ENCODE peak calls at places on chromosomes 16 and 17, in nine cellular contexts. One of them, this sample, is unnamed. For H3K4me1, the result is how much of the 10 kb centered on the place peaks cover.

GRCh38 chr16:72241930-72242329 is 70.0 kb upstream of the PMFBP1 start:
- DNase-seq in IMR-90: peak
- DNase-seq in tibial nerve: no peak
- DNase-seq in esophagus squamous epithelium: no peak
- DNase-seq in pancreas: no peak
- DNase-seq in kidney: no peak
- DNase-seq in upper lobe of left lung: no peak
- DNase-seq in fibroblast of lung: peak
- DNase-seq in CD8-positive, alpha-beta memory T cell: no peak
- DNase-seq in this sample: peak

GRCh38 chr16:3057181-3058166 is 8.0 kb upstream of the IL32 start:
- DNase-seq in IMR-90: no peak
- DNase-seq in tibial nerve: no peak
- DNase-seq in esophagus squamous epithelium: no peak
- DNase-seq in pancreas: no peak
- DNase-seq in kidney: peak
- DNase-seq in upper lobe of left lung: no peak
- DNase-seq in fibroblast of lung: no peak
- DNase-seq in CD8-positive, alpha-beta memory T cell: no peak
- DNase-seq in this sample: no peak

GRCh38 chr17:21283482-21284318 is 811 bp upstream of the MAP2K3 start:
- DNase-seq in IMR-90: peak
- DNase-seq in tibial nerve: no peak
- DNase-seq in esophagus squamous epithelium: no peak
- DNase-seq in pancreas: peak
- DNase-seq in kidney: peak
- DNase-seq in upper lobe of left lung: peak
- DNase-seq in fibroblast of lung: peak
- DNase-seq in CD8-positive, alpha-beta memory T cell: no peak
- DNase-seq in this sample: no peak

GRCh38 chr17:42463976-42464400 is 5.3 kb downstream of the ATP6V0A1 start:
- DNase-seq in IMR-90: no peak
- DNase-seq in tibial nerve: no peak
- DNase-seq in esophagus squamous epithelium: no peak
- DNase-seq in pancreas: no peak
- DNase-seq in kidney: no peak
- DNase-seq in upper lobe of left lung: no peak
- DNase-seq in fibroblast of lung: no peak
- DNase-seq in CD8-positive, alpha-beta memory T cell: no peak
- DNase-seq in this sample: no peak

GRCh38 chr17:40607641-40608040 is 40.0 kb downstream of the SMARCE1 start:
- DNase-seq in IMR-90: no peak
- DNase-seq in tibial nerve: no peak
- DNase-seq in esophagus squamous epithelium: no peak
- DNase-seq in pancreas: no peak
- DNase-seq in kidney: no peak
- DNase-seq in upper lobe of left lung: no peak
- DNase-seq in fibroblast of lung: no peak
- DNase-seq in CD8-positive, alpha-beta memory T cell: peak
- DNase-seq in this sample: no peak

GRCh38 chr17:72421128-72422092 is 300.6 kb downstream of the SOX9 start:
- DNase-seq in IMR-90: peak
- DNase-seq in tibial nerve: no peak
- DNase-seq in esophagus squamous epithelium: no peak
- DNase-seq in pancreas: peak
- DNase-seq in kidney: peak
- DNase-seq in upper lobe of left lung: peak
- DNase-seq in fibroblast of lung: peak
- DNase-seq in CD8-positive, alpha-beta memory T cell: no peak
- DNase-seq in this sample: peak

GRCh38 chr16:78742501-78743283 is 643.2 kb downstream of the WWOX start:
- DNase-seq in IMR-90: peak
- DNase-seq in tibial nerve: peak
- DNase-seq in esophagus squamous epithelium: no peak
- DNase-seq in pancreas: no peak
- DNase-seq in kidney: no peak
- DNase-seq in upper lobe of left lung: peak
- DNase-seq in fibroblast of lung: peak
- DNase-seq in CD8-positive, alpha-beta memory T cell: peak
- DNase-seq in this sample: no peak

GRCh38 chr17:15395091-15395490 is 53.7 kb upstream of the TEKT3 start:
- DNase-seq in IMR-90: no peak
- DNase-seq in tibial nerve: no peak
- DNase-seq in esophagus squamous epithelium: no peak
- DNase-seq in pancreas: no peak
- DNase-seq in kidney: no peak
- DNase-seq in upper lobe of left lung: no peak
- DNase-seq in fibroblast of lung: no peak
- DNase-seq in CD8-positive, alpha-beta memory T cell: no peak
- DNase-seq in this sample: no peak

GRCh38 chr16:53881371-53881770 is 177.4 kb downstream of the FTO start:
- DNase-seq in IMR-90: peak
- DNase-seq in tibial nerve: no peak
- DNase-seq in esophagus squamous epithelium: no peak
- DNase-seq in pancreas: no peak
- DNase-seq in kidney: no peak
- DNase-seq in upper lobe of left lung: no peak
- DNase-seq in fibroblast of lung: peak
- DNase-seq in CD8-positive, alpha-beta memory T cell: no peak
- DNase-seq in this sample: no peak

GRCh38 chr17:33725675-33726271 is 432.7 kb upstream of the ASIC2 start:
- DNase-seq in IMR-90: peak
- DNase-seq in tibial nerve: no peak
- DNase-seq in esophagus squamous epithelium: no peak
- DNase-seq in pancreas: peak
- DNase-seq in kidney: no peak
- DNase-seq in upper lobe of left lung: peak
- DNase-seq in fibroblast of lung: peak
- DNase-seq in CD8-positive, alpha-beta memory T cell: no peak
- DNase-seq in this sample: peak

GRCh38 chr16:77499373-77500285 is 64.8 kb upstream of the ADAMTS18 start:
- DNase-seq in IMR-90: no peak
- DNase-seq in tibial nerve: peak
- DNase-seq in esophagus squamous epithelium: no peak
- DNase-seq in pancreas: no peak
- DNase-seq in kidney: no peak
- DNase-seq in upper lobe of left lung: no peak
- DNase-seq in fibroblast of lung: peak
- DNase-seq in CD8-positive, alpha-beta memory T cell: no peak
- DNase-seq in this sample: no peak

GRCh38 chr17:80466188-80466705 is 10.2 kb downstream of the NPTX1 start:
- DNase-seq in IMR-90: no peak
- DNase-seq in tibial nerve: no peak
- DNase-seq in esophagus squamous epithelium: no peak
- DNase-seq in pancreas: no peak
- DNase-seq in kidney: no peak
- DNase-seq in upper lobe of left lung: no peak
- DNase-seq in fibroblast of lung: no peak
- DNase-seq in CD8-positive, alpha-beta memory T cell: no peak
- DNase-seq in this sample: no peak

GRCh38 chr17:38379448-38379847 is 27.8 kb downstream of the SOCS7 start:
- DNase-seq in IMR-90: no peak
- DNase-seq in tibial nerve: no peak
- DNase-seq in esophagus squamous epithelium: no peak
- DNase-seq in pancreas: no peak
- DNase-seq in kidney: no peak
- DNase-seq in upper lobe of left lung: no peak
- DNase-seq in fibroblast of lung: no peak
- DNase-seq in CD8-positive, alpha-beta memory T cell: no peak
- DNase-seq in this sample: no peak

GRCh38 chr17:46818929-46819859 is 702 bp upstream of the WNT3 start:
- DNase-seq in IMR-90: no peak
- DNase-seq in tibial nerve: no peak
- DNase-seq in esophagus squamous epithelium: no peak
- DNase-seq in pancreas: no peak
- DNase-seq in kidney: no peak
- DNase-seq in upper lobe of left lung: no peak
- DNase-seq in fibroblast of lung: no peak
- DNase-seq in CD8-positive, alpha-beta memory T cell: no peak
- DNase-seq in this sample: no peak

GRCh38 chr17:18314059-18314730 is 599 bp downstream of the TOP3A start:
- DNase-seq in IMR-90: peak
- DNase-seq in tibial nerve: no peak
- DNase-seq in esophagus squamous epithelium: no peak
- DNase-seq in pancreas: no peak
- DNase-seq in kidney: peak
- DNase-seq in upper lobe of left lung: no peak
- DNase-seq in fibroblast of lung: peak
- DNase-seq in CD8-positive, alpha-beta memory T cell: no peak
- DNase-seq in this sample: no peak

GRCh38 chr17:973053-973452 is 6.5 kb downstream of the NXN start:
- DNase-seq in IMR-90: no peak
- DNase-seq in tibial nerve: no peak
- DNase-seq in esophagus squamous epithelium: no peak
- DNase-seq in pancreas: no peak
- DNase-seq in kidney: peak
- DNase-seq in upper lobe of left lung: no peak
- DNase-seq in fibroblast of lung: peak
- DNase-seq in CD8-positive, alpha-beta memory T cell: no peak
- DNase-seq in this sample: no peak

GRCh38 chr17:968812-969766 is 10.5 kb downstream of the NXN start:
- DNase-seq in IMR-90: no peak
- DNase-seq in tibial nerve: no peak
- DNase-seq in esophagus squamous epithelium: no peak
- DNase-seq in pancreas: no peak
- DNase-seq in kidney: peak
- DNase-seq in upper lobe of left lung: no peak
- DNase-seq in fibroblast of lung: peak
- DNase-seq in CD8-positive, alpha-beta memory T cell: no peak
- DNase-seq in this sample: no peak

GRCh38 chr17:970388-970768 is 9.2 kb downstream of the NXN start:
- DNase-seq in IMR-90: no peak
- DNase-seq in tibial nerve: no peak
- DNase-seq in esophagus squamous epithelium: no peak
- DNase-seq in pancreas: no peak
- DNase-seq in kidney: no peak
- DNase-seq in upper lobe of left lung: no peak
- DNase-seq in fibroblast of lung: no peak
- DNase-seq in CD8-positive, alpha-beta memory T cell: no peak
- DNase-seq in this sample: no peak

GRCh38 chr17:967122-967521 is 12.5 kb downstream of the NXN start:
- DNase-seq in IMR-90: no peak
- DNase-seq in tibial nerve: no peak
- DNase-seq in esophagus squamous epithelium: no peak
- DNase-seq in pancreas: no peak
- DNase-seq in kidney: peak
- DNase-seq in upper lobe of left lung: no peak
- DNase-seq in fibroblast of lung: no peak
- DNase-seq in CD8-positive, alpha-beta memory T cell: no peak
- DNase-seq in this sample: no peak

DNA sequence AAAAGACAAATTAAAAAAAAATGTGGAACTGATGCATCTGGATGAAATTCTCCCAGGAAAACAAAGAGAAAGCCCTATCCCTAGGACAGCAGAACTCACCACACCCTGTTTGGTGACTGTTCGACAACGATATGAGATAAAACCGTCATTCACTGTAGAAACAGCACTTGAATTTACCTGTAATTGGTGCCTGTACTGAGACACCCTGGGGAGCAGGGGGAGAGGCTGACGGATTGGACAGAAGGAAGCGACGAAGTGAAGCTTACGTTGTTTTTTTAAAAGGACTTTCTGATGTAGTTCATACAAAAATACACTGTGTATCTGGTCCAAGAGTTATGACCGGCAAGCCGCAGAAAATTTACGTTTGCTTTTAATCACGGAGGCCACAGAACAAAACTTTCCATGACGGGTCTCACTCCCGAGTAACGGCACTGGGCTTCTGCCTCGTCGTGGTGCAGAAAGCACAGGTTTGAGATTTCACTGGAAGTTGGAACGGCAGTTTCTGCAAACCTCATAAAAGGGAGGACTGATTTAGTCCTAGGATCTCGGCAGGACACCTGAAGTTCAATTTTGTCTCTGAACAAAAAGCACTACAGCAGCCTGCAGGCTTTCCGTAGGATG is 9.7 kb downstream of the NXN start:
- DNase-seq in IMR-90: no peak
- DNase-seq in tibial nerve: no peak
- DNase-seq in esophagus squamous epithelium: no peak
- DNase-seq in pancreas: no peak
- DNase-seq in kidney: peak
- DNase-seq in upper lobe of left lung: no peak
- DNase-seq in fibroblast of lung: no peak
- DNase-seq in CD8-positive, alpha-beta memory T cell: no peak
- DNase-seq in this sample: no peak
- H3K4me1 ChIP-seq in IMR-90: under half
- H3K4me1 ChIP-seq in tibial nerve: under half
- H3K4me1 ChIP-seq in esophagus squamous epithelium: under half
- H3K4me1 ChIP-seq in pancreas: under half
- H3K4me1 ChIP-seq in kidney: under half
- H3K4me1 ChIP-seq in upper lobe of left lung: under half
- H3K4me1 ChIP-seq in fibroblast of lung: under half
- H3K4me1 ChIP-seq in CD8-positive, alpha-beta memory T cell: under half
- H3K4me1 ChIP-seq in this sample: under half

GRCh38 chr17:57284984-57285646 is 28.8 kb downstream of the MSI2 start:
- DNase-seq in IMR-90: no peak
- DNase-seq in tibial nerve: no peak
- DNase-seq in esophagus squamous epithelium: no peak
- DNase-seq in pancreas: no peak
- DNase-seq in kidney: no peak
- DNase-seq in upper lobe of left lung: no peak
- DNase-seq in fibroblast of lung: peak
- DNase-seq in CD8-positive, alpha-beta memory T cell: no peak
- DNase-seq in this sample: no peak
- H3K4me1 ChIP-seq in IMR-90: under half
- H3K4me1 ChIP-seq in tibial nerve: under half
- H3K4me1 ChIP-seq in esophagus squamous epithelium: under half
- H3K4me1 ChIP-seq in pancreas: under half
- H3K4me1 ChIP-seq in kidney: under half
- H3K4me1 ChIP-seq in upper lobe of left lung: under half
- H3K4me1 ChIP-seq in fibroblast of lung: under half
- H3K4me1 ChIP-seq in CD8-positive, alpha-beta memory T cell: half or more
- H3K4me1 ChIP-seq in this sample: under half

DNA sequence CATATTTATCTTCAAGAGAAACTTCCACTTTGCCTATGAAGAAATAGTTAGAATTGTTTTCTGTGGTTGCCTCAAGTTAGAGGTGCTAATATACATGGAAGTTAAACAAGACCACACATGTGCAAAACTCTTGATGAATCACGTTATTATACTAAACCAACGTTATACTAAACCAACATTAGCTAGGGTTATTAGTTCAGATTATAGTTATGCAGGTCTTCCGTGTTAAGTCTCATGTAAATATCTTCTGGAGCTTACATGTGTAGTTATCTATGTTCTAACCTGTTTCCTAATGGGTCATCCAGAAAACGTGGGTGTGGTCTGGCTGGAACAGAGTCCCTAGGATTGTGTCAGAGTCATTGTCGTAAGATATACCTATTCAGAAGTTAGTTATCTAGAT is 111.3 kb downstream of the RBFOX1 start:
- DNase-seq in IMR-90: no peak
- DNase-seq in tibial nerve: no peak
- DNase-seq in esophagus squamous epithelium: no peak
- DNase-seq in pancreas: no peak
- DNase-seq in kidney: no peak
- DNase-seq in upper lobe of left lung: no peak
- DNase-seq in fibroblast of lung: no peak
- DNase-seq in CD8-positive, alpha-beta memory T cell: no peak
- DNase-seq in this sample: no peak
- H3K4me1 ChIP-seq in IMR-90: under half
- H3K4me1 ChIP-seq in tibial nerve: under half
- H3K4me1 ChIP-seq in esophagus squamous epithelium: under half
- H3K4me1 ChIP-seq in pancreas: under half
- H3K4me1 ChIP-seq in kidney: under half
- H3K4me1 ChIP-seq in upper lobe of left lung: under half
- H3K4me1 ChIP-seq in fibroblast of lung: under half
- H3K4me1 ChIP-seq in CD8-positive, alpha-beta memory T cell: under half
- H3K4me1 ChIP-seq in this sample: under half

GRCh38 chr16:89322381-89323119 is 105.0 kb downstream of the ZNF778 start:
- DNase-seq in IMR-90: peak
- DNase-seq in tibial nerve: no peak
- DNase-seq in esophagus squamous epithelium: no peak
- DNase-seq in pancreas: no peak
- DNase-seq in kidney: peak
- DNase-seq in upper lobe of left lung: peak
- DNase-seq in fibroblast of lung: peak
- DNase-seq in CD8-positive, alpha-beta memory T cell: no peak
- DNase-seq in this sample: peak
- H3K4me1 ChIP-seq in IMR-90: half or more
- H3K4me1 ChIP-seq in tibial nerve: half or more
- H3K4me1 ChIP-seq in esophagus squamous epithelium: half or more
- H3K4me1 ChIP-seq in pancreas: under half
- H3K4me1 ChIP-seq in kidney: under half
- H3K4me1 ChIP-seq in upper lobe of left lung: half or more
- H3K4me1 ChIP-seq in fibroblast of lung: half or more
- H3K4me1 ChIP-seq in CD8-positive, alpha-beta memory T cell: half or more
- H3K4me1 ChIP-seq in this sample: under half

This sample was measured in BE2C.